ENCODE peak calls at places on chromosomes 4 and X, in seven cellular contexts. One of them, this sample, is unnamed.

GRCh38 chrX:51975811-51976210 is 82.4 kb downstream of the MAGED1 start:
- DNase-seq in neural progenitor cell: no peak
- DNase-seq in PC-9: no peak
- DNase-seq in IMR-90: no peak
- DNase-seq in OCI-LY7: no peak
- DNase-seq in mammary epithelial cell: no peak
- DNase-seq in GM23248: no peak
- DNase-seq in this sample: no peak

GRCh38 chr4:72770708-72771107 is 201.7 kb upstream of the ADAMTS3 start:
- DNase-seq in neural progenitor cell: no peak
- DNase-seq in PC-9: no peak
- DNase-seq in IMR-90: no peak
- DNase-seq in OCI-LY7: no peak
- DNase-seq in mammary epithelial cell: no peak
- DNase-seq in GM23248: no peak
- DNase-seq in this sample: no peak

GRCh38 chr4:109576462-109576861 is 16.4 kb downstream of the MCUB start:
- DNase-seq in neural progenitor cell: no peak
- DNase-seq in PC-9: no peak
- DNase-seq in IMR-90: peak
- DNase-seq in OCI-LY7: no peak
- DNase-seq in mammary epithelial cell: no peak
- DNase-seq in GM23248: peak
- DNase-seq in this sample: no peak

GRCh38 chrX:44105228-44105913 is 132.2 kb upstream of the NDP start:
- DNase-seq in neural progenitor cell: peak
- DNase-seq in PC-9: no peak
- DNase-seq in IMR-90: no peak
- DNase-seq in OCI-LY7: no peak
- DNase-seq in mammary epithelial cell: no peak
- DNase-seq in GM23248: no peak
- DNase-seq in this sample: no peak

GRCh38 chr4:86935499-86935832 is 655 bp downstream of the AFF1 start:
- DNase-seq in neural progenitor cell: no peak
- DNase-seq in PC-9: no peak
- DNase-seq in IMR-90: no peak
- DNase-seq in OCI-LY7: no peak
- DNase-seq in mammary epithelial cell: no peak
- DNase-seq in GM23248: no peak
- DNase-seq in this sample: no peak

GRCh38 chrX:45784590-45784989 is 583.9 kb upstream of the DIPK2B start:
- DNase-seq in neural progenitor cell: no peak
- DNase-seq in PC-9: no peak
- DNase-seq in IMR-90: no peak
- DNase-seq in OCI-LY7: no peak
- DNase-seq in mammary epithelial cell: no peak
- DNase-seq in GM23248: no peak
- DNase-seq in this sample: no peak

GRCh38 chr4:109879081-109879480 is 31.2 kb downstream of the LRIT3 start:
- DNase-seq in neural progenitor cell: no peak
- DNase-seq in PC-9: no peak
- DNase-seq in IMR-90: no peak
- DNase-seq in OCI-LY7: no peak
- DNase-seq in mammary epithelial cell: no peak
- DNase-seq in GM23248: no peak
- DNase-seq in this sample: no peak

GRCh38 chr4:87339440-87339839 is 16.8 kb upstream of the HSD17B13 start:
- DNase-seq in neural progenitor cell: no peak
- DNase-seq in PC-9: no peak
- DNase-seq in IMR-90: no peak
- DNase-seq in OCI-LY7: no peak
- DNase-seq in mammary epithelial cell: peak
- DNase-seq in GM23248: no peak
- DNase-seq in this sample: no peak

GRCh38 chr4:94516999-94517398 is 65.3 kb downstream of the PDLIM5 start:
- DNase-seq in neural progenitor cell: no peak
- DNase-seq in PC-9: peak
- DNase-seq in IMR-90: peak
- DNase-seq in OCI-LY7: no peak
- DNase-seq in mammary epithelial cell: peak
- DNase-seq in GM23248: peak
- DNase-seq in this sample: no peak

GRCh38 chrX:42615161-42615563 is 162.8 kb downstream of the PPP1R2C start:
- DNase-seq in neural progenitor cell: peak
- DNase-seq in PC-9: no peak
- DNase-seq in IMR-90: no peak
- DNase-seq in OCI-LY7: peak
- DNase-seq in mammary epithelial cell: peak
- DNase-seq in GM23248: no peak
- DNase-seq in this sample: peak

GRCh38 chr4:68416591-68416990 is 30.7 kb upstream of the TMPRSS11E start:
- DNase-seq in neural progenitor cell: no peak
- DNase-seq in PC-9: no peak
- DNase-seq in IMR-90: peak
- DNase-seq in OCI-LY7: no peak
- DNase-seq in mammary epithelial cell: peak
- DNase-seq in GM23248: peak
- DNase-seq in this sample: peak

GRCh38 chrX:77936299-77936698 is 25.8 kb downstream of the ATP7A start:
- DNase-seq in neural progenitor cell: no peak
- DNase-seq in PC-9: no peak
- DNase-seq in IMR-90: peak
- DNase-seq in OCI-LY7: no peak
- DNase-seq in mammary epithelial cell: no peak
- DNase-seq in GM23248: no peak
- DNase-seq in this sample: no peak

GRCh38 chr4:177093964-177094363 is 215.7 kb upstream of the NEIL3 start:
- DNase-seq in neural progenitor cell: no peak
- DNase-seq in PC-9: no peak
- DNase-seq in IMR-90: no peak
- DNase-seq in OCI-LY7: no peak
- DNase-seq in mammary epithelial cell: no peak
- DNase-seq in GM23248: no peak
- DNase-seq in this sample: no peak

GRCh38 chrX:37714479-37714878 is 28.9 kb downstream of the XK start:
- DNase-seq in neural progenitor cell: no peak
- DNase-seq in PC-9: no peak
- DNase-seq in IMR-90: no peak
- DNase-seq in OCI-LY7: no peak
- DNase-seq in mammary epithelial cell: no peak
- DNase-seq in GM23248: no peak
- DNase-seq in this sample: no peak

GRCh38 chr4:94131212-94131611 is 76.5 kb upstream of the SMARCAD1 start:
- DNase-seq in neural progenitor cell: no peak
- DNase-seq in PC-9: no peak
- DNase-seq in IMR-90: no peak
- DNase-seq in OCI-LY7: no peak
- DNase-seq in mammary epithelial cell: no peak
- DNase-seq in GM23248: peak
- DNase-seq in this sample: no peak

GRCh38 chrX:108199691-108200090 is 108.1 kb downstream of the ATG4A start:
- DNase-seq in neural progenitor cell: peak
- DNase-seq in PC-9: peak
- DNase-seq in IMR-90: peak
- DNase-seq in OCI-LY7: peak
- DNase-seq in mammary epithelial cell: peak
- DNase-seq in GM23248: peak
- DNase-seq in this sample: no peak

GRCh38 chr4:120692964-120693363 is 229.6 kb downstream of the PRDM5 start:
- DNase-seq in neural progenitor cell: no peak
- DNase-seq in PC-9: no peak
- DNase-seq in IMR-90: peak
- DNase-seq in OCI-LY7: no peak
- DNase-seq in mammary epithelial cell: peak
- DNase-seq in GM23248: peak
- DNase-seq in this sample: peak

GRCh38 chr4:99090511-99090910 is 1.9 kb upstream of the ADH5 start:
- DNase-seq in neural progenitor cell: no peak
- DNase-seq in PC-9: no peak
- DNase-seq in IMR-90: peak
- DNase-seq in OCI-LY7: no peak
- DNase-seq in mammary epithelial cell: no peak
- DNase-seq in GM23248: peak
- DNase-seq in this sample: no peak
- H3K4me2 ChIP-seq in neural progenitor cell: peak
- H3K4me2 ChIP-seq in PC-9: no peak
- H3K4me2 ChIP-seq in IMR-90: peak
- H3K4me2 ChIP-seq in OCI-LY7: peak
- H3K4me2 ChIP-seq in mammary epithelial cell: peak
- H3K4me2 ChIP-seq in GM23248: peak
- H3K4me2 ChIP-seq in this sample: peak

GRCh38 chrX:130108647-130109428 is 1.5 kb downstream of the ELF4 start:
- DNase-seq in neural progenitor cell: no peak
- DNase-seq in PC-9: peak
- DNase-seq in IMR-90: no peak
- DNase-seq in OCI-LY7: peak
- DNase-seq in mammary epithelial cell: peak
- DNase-seq in GM23248: peak
- DNase-seq in this sample: no peak

GRCh38 chrX:130103605-130104004 is 6.7 kb downstream of the ELF4 start:
- DNase-seq in neural progenitor cell: peak
- DNase-seq in PC-9: no peak
- DNase-seq in IMR-90: no peak
- DNase-seq in OCI-LY7: no peak
- DNase-seq in mammary epithelial cell: no peak
- DNase-seq in GM23248: no peak
- DNase-seq in this sample: no peak

GRCh38 chrX:130105226-130105625 is 5.1 kb downstream of the ELF4 start:
- DNase-seq in neural progenitor cell: no peak
- DNase-seq in PC-9: no peak
- DNase-seq in IMR-90: no peak
- DNase-seq in OCI-LY7: no peak
- DNase-seq in mammary epithelial cell: no peak
- DNase-seq in GM23248: peak
- DNase-seq in this sample: no peak

GRCh38 chrX:130109429-130110378 is 593 bp downstream of the ELF4 start:
- DNase-seq in neural progenitor cell: peak
- DNase-seq in PC-9: no peak
- DNase-seq in IMR-90: peak
- DNase-seq in OCI-LY7: peak
- DNase-seq in mammary epithelial cell: no peak
- DNase-seq in GM23248: peak
- DNase-seq in this sample: no peak

GRCh38 chrX:130106071-130106470 is 4.2 kb downstream of the ELF4 start:
- DNase-seq in neural progenitor cell: peak
- DNase-seq in PC-9: no peak
- DNase-seq in IMR-90: no peak
- DNase-seq in OCI-LY7: no peak
- DNase-seq in mammary epithelial cell: no peak
- DNase-seq in GM23248: peak
- DNase-seq in this sample: no peak
- H3K4me2 ChIP-seq in neural progenitor cell: no peak
- H3K4me2 ChIP-seq in PC-9: peak
- H3K4me2 ChIP-seq in IMR-90: no peak
- H3K4me2 ChIP-seq in OCI-LY7: no peak
- H3K4me2 ChIP-seq in mammary epithelial cell: peak
- H3K4me2 ChIP-seq in GM23248: no peak
- H3K4me2 ChIP-seq in this sample: no peak

GRCh38 chr4:139177888-139178609 is 1.0 kb upstream of the ELF2 start:
- DNase-seq in neural progenitor cell: peak
- DNase-seq in PC-9: peak
- DNase-seq in IMR-90: peak
- DNase-seq in OCI-LY7: peak
- DNase-seq in mammary epithelial cell: peak
- DNase-seq in GM23248: peak
- DNase-seq in this sample: no peak

GRCh38 chr4:139171878-139172691 is 4.9 kb downstream of the ELF2 start:
- DNase-seq in neural progenitor cell: no peak
- DNase-seq in PC-9: peak
- DNase-seq in IMR-90: peak
- DNase-seq in OCI-LY7: no peak
- DNase-seq in mammary epithelial cell: peak
- DNase-seq in GM23248: peak
- DNase-seq in this sample: no peak

GRCh38 chr4:139175647-139176298 is 1.2 kb downstream of the ELF2 start:
- DNase-seq in neural progenitor cell: peak
- DNase-seq in PC-9: no peak
- DNase-seq in IMR-90: peak
- DNase-seq in OCI-LY7: no peak
- DNase-seq in mammary epithelial cell: no peak
- DNase-seq in GM23248: peak
- DNase-seq in this sample: no peak

GRCh38 chr4:139176299-139177048 is 544 bp downstream of the ELF2 start:
- DNase-seq in neural progenitor cell: peak
- DNase-seq in PC-9: peak
- DNase-seq in IMR-90: peak
- DNase-seq in OCI-LY7: peak
- DNase-seq in mammary epithelial cell: peak
- DNase-seq in GM23248: peak
- DNase-seq in this sample: no peak

GRCh38 chr4:139177049-139177887 is at the start of gene ELF2:
- DNase-seq in neural progenitor cell: peak
- DNase-seq in PC-9: peak
- DNase-seq in IMR-90: peak
- DNase-seq in OCI-LY7: peak
- DNase-seq in mammary epithelial cell: peak
- DNase-seq in GM23248: peak
- DNase-seq in this sample: no peak
- H3K4me2 ChIP-seq in neural progenitor cell: peak
- H3K4me2 ChIP-seq in PC-9: peak
- H3K4me2 ChIP-seq in IMR-90: peak
- H3K4me2 ChIP-seq in OCI-LY7: peak
- H3K4me2 ChIP-seq in mammary epithelial cell: peak
- H3K4me2 ChIP-seq in GM23248: peak
- H3K4me2 ChIP-seq in this sample: peak

GRCh38 chr4:116499-116898 is 7.8 kb upstream of the ZNF718 start:
- DNase-seq in neural progenitor cell: no peak
- DNase-seq in PC-9: no peak
- DNase-seq in IMR-90: no peak
- DNase-seq in OCI-LY7: no peak
- DNase-seq in mammary epithelial cell: no peak
- DNase-seq in GM23248: no peak
- DNase-seq in this sample: no peak
- H3K4me2 ChIP-seq in neural progenitor cell: no peak
- H3K4me2 ChIP-seq in PC-9: no peak
- H3K4me2 ChIP-seq in IMR-90: no peak
- H3K4me2 ChIP-seq in OCI-LY7: no peak
- H3K4me2 ChIP-seq in mammary epithelial cell: no peak
- H3K4me2 ChIP-seq in GM23248: no peak
- H3K4me2 ChIP-seq in this sample: no peak

GRCh38 chrX:104270212-104270611 is 15.5 kb upstream of the ESX1 start:
- DNase-seq in neural progenitor cell: peak
- DNase-seq in PC-9: no peak
- DNase-seq in IMR-90: no peak
- DNase-seq in OCI-LY7: no peak
- DNase-seq in mammary epithelial cell: no peak
- DNase-seq in GM23248: no peak
- DNase-seq in this sample: no peak

GRCh38 chrX:104270916-104271512 is 16.3 kb upstream of the ESX1 start:
- DNase-seq in neural progenitor cell: peak
- DNase-seq in PC-9: peak
- DNase-seq in IMR-90: peak
- DNase-seq in OCI-LY7: peak
- DNase-seq in mammary epithelial cell: peak
- DNase-seq in GM23248: peak
- DNase-seq in this sample: peak
- H3K4me2 ChIP-seq in neural progenitor cell: peak
- H3K4me2 ChIP-seq in PC-9: peak
- H3K4me2 ChIP-seq in IMR-90: peak
- H3K4me2 ChIP-seq in OCI-LY7: no peak
- H3K4me2 ChIP-seq in mammary epithelial cell: peak
- H3K4me2 ChIP-seq in GM23248: peak
- H3K4me2 ChIP-seq in this sample: peak